ENCODE peak calls at places on chromosomes 5 and 9, in four cellular contexts. I is K562, E is H1, B is SK-N-SH. J is an unnamed sample.

GRCh38 chr9:12416736-12417135 is 276.4 kb upstream of the TYRP1 start:
- DNase-seq in B (no peak), I (no peak), E (no peak), J (no peak)

GRCh38 chr9:38255599-38255998 is 136.9 kb upstream of the ALDH1B1 start:
- DNase-seq in I (no peak), B (no peak), E (no peak), J (no peak)

GRCh38 chr9:97830884-97831829 is 21.9 kb upstream of the FOXE1 start:
- DNase-seq in E (no peak), I (no peak), B (no peak), J (no peak)

GRCh38 chr5:3218096-3218495 is 377.5 kb upstream of the IRX1 start:
- DNase-seq in I (no peak), E (no peak), B (no peak), J (no peak)

GRCh38 chr9:8857330-8858249 is 1058.0 kb upstream of the DMAC1 start:
- DNase-seq in B (peak; percentile 72), I (no peak), E (peak; percentile 29), J (peak; percentile 77)

GRCh38 chr5:133273661-133274596 is 222.1 kb downstream of the HSPA4 start:
- DNase-seq in B (no peak), E (no peak), I (no peak), J (no peak)

GRCh38 chr5:146906803-146907202 is 28.2 kb upstream of the PPP2R2B start:
- DNase-seq in E (peak; percentile 23), I (peak; percentile 2), B (no peak), J (peak; percentile 76)

GRCh38 chr9:130138791-130139190 is 33.4 kb upstream of the NCS1 start:
- DNase-seq in I (peak; percentile 43), B (no peak), E (no peak), J (no peak)

GRCh38 chr5:128857061-128857677 is 108.1 kb upstream of the SLC27A6 start:
- DNase-seq in E (no peak), I (no peak), B (no peak), J (no peak)

GRCh38 chr5:135559342-135559741 is 19.4 kb downstream of the CXCL14 start:
- DNase-seq in E (no peak), I (peak; percentile 31), B (no peak), J (no peak)

GRCh38 chr5:54273715-54274114 is 36.7 kb downstream of the ARL15 start:
- DNase-seq in B (no peak), E (no peak), I (peak; percentile 66), J (no peak)

GRCh38 chr9:24602687-24603352 is 57.1 kb upstream of the IZUMO3 start:
- DNase-seq in B (no peak), E (no peak), I (no peak), J (no peak)

GRCh38 chr9:130933114-130934046 is 5.7 kb downstream of the FIBCD1 start:
- DNase-seq in E (no peak), I (no peak), B (no peak), J (no peak)

GRCh38 chr9:71758785-71759184 is 9.5 kb downstream of the CEMIP2 start:
- DNase-seq in I (peak; percentile 57), E (no peak), B (no peak), J (no peak)

GRCh38 chr9:111429175-111429574 is 55.0 kb downstream of the ECPAS start:
- DNase-seq in E (no peak), I (no peak), B (no peak), J (no peak)

GRCh38 chr5:132777209-132778069 is at the start of gene SEPTIN8:
- DNase-seq in E (no peak), I (peak; percentile 73), B (peak; percentile 90), J (peak; percentile 54)

GRCh38 chr9:23635276-23635675 is 190.8 kb downstream of the ELAVL2 start:
- DNase-seq in E (no peak), B (no peak), I (no peak), J (no peak)

GRCh38 chr9:69376651-69377050 is 51.6 kb downstream of the ENTREP1 start:
- DNase-seq in I (no peak), E (no peak), B (no peak), J (no peak)

GRCh38 chr9:94719878-94720277 is 6.6 kb upstream of the AOPEP start:
- DNase-seq in E (no peak), B (no peak), I (no peak), J (no peak)

GRCh38 chr9:97689401-97689800 is 7.7 kb downstream of the XPA start:
- DNase-seq in B (no peak), I (no peak), E (no peak), J (no peak)

GRCh38 chr9:14958989-14959388 is 48.8 kb upstream of the FREM1 start:
- DNase-seq in I (no peak), E (no peak), B (no peak), J (no peak)

GRCh38 chr5:28766565-28767158 is 1728.3 kb upstream of the CDH9 start:
- DNase-seq in I (peak; percentile 52), E (no peak), B (peak; percentile 1), J (no peak)

GRCh38 chr5:55699041-55699688 is 13.0 kb downstream of the SLC38A9 start:
- DNase-seq in I (no peak), B (no peak), E (no peak), J (no peak)

GRCh38 chr9:93305497-93306020 is 121.6 kb downstream of the WNK2 start:
- DNase-seq in E (no peak), I (no peak), B (peak; percentile 21), J (no peak)

GRCh38 chr5:23412011-23412410 is 95.4 kb upstream of the PRDM9 start:
- DNase-seq in E (no peak), B (no peak), I (no peak), J (no peak)

GRCh38 chr9:122929803-122930354 is 1.4 kb downstream of the ZBTB26 start:
- DNase-seq in I (no peak), E (no peak), B (no peak), J (no peak)

GRCh38 chr5:109964136-109964535 is 274.4 kb downstream of the MAN2A1 start:
- DNase-seq in I (no peak), E (no peak), B (no peak), J (no peak)

GRCh38 chr9:37417857-37418618 is 4.5 kb upstream of the GRHPR start:
- DNase-seq in E (no peak), I (peak; percentile 27), B (no peak), J (no peak)

GRCh38 chr5:167835146-167835545 is 456.3 kb upstream of the WWC1 start:
- DNase-seq in I (no peak), E (no peak), B (no peak), J (no peak)

GRCh38 chr9:126984969-126985368 is 70.4 kb downstream of the RALGPS1 start:
- DNase-seq in E (no peak), I (peak; percentile 9), B (no peak), J (no peak)

GRCh38 chr9:91816356-91816755 is 133.7 kb downstream of the ROR2 start:
- DNase-seq in I (no peak), E (no peak), B (no peak), J (no peak)
- TF ChIP-seq TEAD4 in I (no peak), E (no peak), B (no peak), J (no peak)

DNA sequence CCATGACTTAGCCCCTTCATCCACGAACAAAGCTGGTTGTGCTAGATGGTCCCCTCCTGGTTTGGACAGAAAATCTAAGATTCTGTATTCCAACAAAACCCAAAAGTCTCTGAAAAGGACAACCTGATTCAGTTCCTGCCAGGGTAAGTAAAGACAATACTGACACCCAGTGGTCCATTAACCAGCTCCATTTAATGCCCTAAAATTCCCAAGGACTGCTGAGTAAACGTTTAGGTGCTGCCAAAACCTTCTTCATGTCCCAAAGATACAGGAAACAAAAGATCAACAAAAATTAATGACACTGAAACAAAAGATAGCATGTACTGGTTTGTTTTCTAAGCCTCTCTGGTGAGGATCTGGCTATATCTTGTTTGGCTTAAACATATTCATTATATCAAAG is 25.3 kb upstream of the PPP1R2B start:
- DNase-seq in I (no peak), E (no peak), B (peak; percentile 23), J (no peak)
- TF ChIP-seq TEAD4 in I (no peak), E (no peak), B (no peak), J (no peak)

DNA sequence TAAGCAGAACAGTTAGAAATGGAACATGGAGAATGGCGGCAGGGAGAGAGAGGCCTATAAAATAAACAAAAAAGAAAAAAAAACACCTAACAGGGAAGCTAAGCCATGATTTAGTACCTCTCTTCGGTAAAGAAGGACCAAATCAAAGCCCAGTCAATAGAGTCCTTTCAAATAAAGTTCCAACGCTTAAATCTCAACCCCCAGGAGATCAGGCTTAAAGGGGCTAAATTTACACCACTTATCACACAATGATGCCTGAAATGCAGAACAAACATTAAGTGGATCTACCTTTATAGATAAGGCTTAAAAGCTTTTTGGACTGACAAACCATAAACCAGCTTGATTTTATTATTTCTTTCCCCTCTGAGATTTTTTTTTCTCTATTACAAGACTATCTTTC is 66.3 kb downstream of the PRELID2 start:
- DNase-seq in I (no peak), B (no peak), E (no peak), J (no peak)
- TF ChIP-seq TEAD4 in I (no peak), B (no peak), E (no peak), J (no peak)

GRCh38 chr9:112890106-112891081 is at the start of gene SLC46A2:
- DNase-seq in B (peak; percentile 73), I (no peak), E (no peak), J (peak; percentile 45)
- TF ChIP-seq TEAD4 in B (no peak), I (no peak), E (no peak), J (no peak)

DNA sequence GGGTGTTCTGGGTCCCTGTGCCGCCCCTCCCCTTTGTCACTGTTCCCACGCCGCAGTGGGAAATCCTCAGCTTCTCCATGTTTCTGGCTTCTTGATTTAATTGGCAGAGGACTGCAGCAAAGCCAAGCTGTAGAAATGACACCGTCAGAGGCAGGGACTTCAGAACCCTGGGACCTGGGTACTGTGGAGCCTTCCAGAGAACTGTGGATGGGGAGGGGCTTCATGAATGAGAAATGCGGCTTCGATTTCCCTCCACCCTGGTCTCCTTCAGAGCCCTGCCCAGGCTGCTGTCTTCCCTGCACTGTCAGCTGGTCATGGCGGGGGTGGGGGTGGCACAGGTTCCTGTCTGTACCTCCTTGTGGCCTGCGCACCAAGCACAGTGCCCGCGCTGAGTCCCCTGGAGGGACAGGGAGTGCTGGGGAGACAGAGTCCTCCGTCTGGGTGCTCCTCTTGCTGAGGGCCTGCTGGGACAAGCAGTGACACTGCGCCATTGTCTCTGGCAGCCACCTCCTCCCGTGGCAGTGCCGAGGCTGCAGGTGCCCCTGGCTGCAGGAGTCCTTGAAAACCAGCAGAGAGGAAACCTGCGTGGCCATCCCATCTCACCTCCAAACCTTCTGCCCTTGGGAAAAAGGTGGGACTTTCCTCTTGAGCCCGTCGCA is 47.2 kb downstream of the COL5A1 start:
- DNase-seq in E (no peak), B (no peak), I (no peak), J (no peak)
- TF ChIP-seq TEAD4 in E (no peak), B (no peak), I (no peak), J (no peak)

DNA sequence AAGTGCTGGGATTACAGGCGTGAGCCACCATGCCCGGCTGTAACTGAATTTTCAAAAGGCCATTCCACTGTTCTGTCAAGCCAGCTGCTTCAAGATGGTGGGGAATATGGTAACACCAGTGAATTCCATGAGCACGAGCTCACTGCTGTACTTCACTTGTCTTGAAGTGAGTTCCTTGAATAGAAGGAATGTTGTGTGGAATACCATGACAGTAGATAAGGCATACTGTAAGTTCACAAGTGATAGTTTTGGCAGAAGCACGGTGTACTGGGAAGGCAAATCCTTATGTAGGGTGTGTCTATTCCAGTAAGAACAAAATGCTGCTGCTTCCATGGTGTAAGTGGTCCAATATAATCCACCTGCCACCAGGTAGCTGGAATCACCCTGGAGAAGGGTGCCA is 6.6 kb upstream of the PRXL2C start:
- DNase-seq in E (no peak), I (no peak), B (no peak), J (no peak)
- TF ChIP-seq TEAD4 in E (no peak), I (no peak), B (no peak), J (no peak)

J was measured in WTC11.